ENCODE peak calls at places on chromosomes 11 and 22, in four cellular contexts. Y is fibroblast of pulmonary artery, W is fibroblast of lung, I is AG04450. K is an unnamed sample.

GRCh38 chr22:40094449-40094848 is 83.3 kb upstream of the TNRC6B start:
- DNase-seq in Y (no peak), W (no peak), I (no peak), K (peak)

GRCh38 chr22:21445437-21446127 is 21.6 kb upstream of the TMEM191C start:
- DNase-seq in Y (no peak), W (no peak), I (no peak), K (no peak)

GRCh38 chr11:32374261-32374711 is 61.1 kb downstream of the WT1 start:
- DNase-seq in Y (peak), W (no peak), I (no peak), K (peak)

GRCh38 chr11:32430586-32431357 is 4.6 kb downstream of the WT1 start:
- DNase-seq in Y (peak), W (no peak), I (no peak), K (no peak)

GRCh38 chr11:45078236-45079074 is 68.0 kb upstream of the PRDM11 start:
- DNase-seq in Y (peak), W (no peak), I (no peak), K (peak)

GRCh38 chr11:272931-273198 is 5.3 kb upstream of the NLRP6 start:
- DNase-seq in Y (no peak), W (no peak), I (no peak), K (no peak)

GRCh38 chr22:47098121-47098520 is 335.7 kb downstream of the TBC1D22A start:
- DNase-seq in Y (no peak), W (no peak), I (no peak), K (no peak)

GRCh38 chr22:41523464-41524221 is 20.6 kb downstream of the POLR3H start:
- DNase-seq in Y (peak), W (peak), I (peak), K (peak)

GRCh38 chr22:17403906-17404305 is 34.6 kb downstream of the CECR2 start:
- DNase-seq in Y (peak), W (no peak), I (no peak), K (no peak)

GRCh38 chr11:57335343-57336110 is at the start of gene SSRP1:
- DNase-seq in Y (peak), W (peak), I (no peak), K (peak)

GRCh38 chr22:35540600-35541253 is at the start of gene RASD2:
- DNase-seq in Y (no peak), W (no peak), I (no peak), K (peak)
- H3K4me3 ChIP-seq in Y (peak), W (peak), I (peak), K (peak)

DNA sequence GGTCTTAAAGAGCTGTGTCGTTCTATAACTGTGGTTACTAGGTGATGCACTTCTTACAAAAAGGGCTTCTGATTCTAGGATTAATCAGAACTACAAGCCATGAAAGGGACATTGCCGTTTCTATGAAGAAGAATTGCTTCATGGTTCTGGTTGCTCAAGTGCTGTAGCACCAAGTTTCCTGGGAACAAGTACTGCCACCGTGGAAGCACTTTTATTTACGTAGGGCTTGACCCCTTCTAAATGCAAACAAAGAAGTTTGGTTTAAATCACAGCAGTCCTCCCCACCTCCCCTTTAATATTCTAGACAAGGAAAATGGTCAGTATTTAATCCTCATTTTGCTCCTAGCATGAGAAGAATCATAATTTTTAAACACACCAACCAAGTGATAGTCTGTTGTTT is 9.8 kb downstream of the YAP1 start:
- DNase-seq in Y (peak), W (peak), I (no peak), K (peak)
- H3K4me3 ChIP-seq in Y (no peak), W (no peak), I (no peak), K (no peak)

GRCh38 chr22:42719656-42720262 is 911 bp downstream of the A4GALT start:
- DNase-seq in Y (no peak), W (no peak), I (no peak), K (no peak)
- H3K4me3 ChIP-seq in Y (peak), W (peak), I (peak), K (peak)

DNA sequence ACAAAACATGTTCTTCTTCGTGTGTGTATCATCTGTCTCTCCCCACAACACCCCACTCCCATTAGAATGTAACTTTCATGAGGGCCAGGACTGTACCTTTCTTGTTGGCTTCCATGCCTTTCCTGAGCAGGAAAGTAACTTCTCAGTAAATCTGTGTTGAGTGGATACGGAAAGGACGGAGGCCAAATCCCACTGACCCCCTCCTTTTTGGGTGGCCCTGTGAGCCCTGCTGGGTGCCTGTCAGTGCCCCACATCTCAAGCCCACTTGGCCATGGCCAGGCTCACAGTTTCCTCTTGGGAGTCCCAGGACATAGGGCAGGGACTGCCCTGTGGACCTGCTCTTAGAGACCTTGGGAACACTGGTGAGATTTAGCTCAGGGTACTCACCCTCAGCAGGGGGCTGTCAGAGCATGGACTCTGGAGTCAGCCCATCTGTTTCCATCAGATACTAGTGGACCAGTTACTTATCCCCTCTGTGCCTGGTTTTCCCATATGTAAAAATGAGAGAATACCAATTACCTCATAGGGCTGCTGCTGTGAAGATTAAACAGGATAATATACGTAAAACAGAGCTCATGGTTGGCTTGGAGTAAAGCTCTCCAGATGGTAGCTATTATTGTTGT is 1.1 kb upstream of the C11orf96 start:
- DNase-seq in Y (peak), W (no peak), I (no peak), K (no peak)
- H3K4me3 ChIP-seq in Y (peak), W (no peak), I (peak), K (no peak)

GRCh38 chr11:70327717-70328116 is 57.2 kb downstream of the PPFIA1 start:
- DNase-seq in Y (no peak), W (no peak), I (no peak), K (no peak)

GRCh38 chr11:70328556-70328955 is 58.1 kb downstream of the PPFIA1 start:
- DNase-seq in Y (no peak), W (no peak), I (no peak), K (peak)

GRCh38 chr11:70326365-70326803 is 55.9 kb downstream of the PPFIA1 start:
- DNase-seq in Y (peak), W (no peak), I (peak), K (peak)

GRCh38 chr11:70324354-70325115 is 54.0 kb downstream of the PPFIA1 start:
- DNase-seq in Y (peak), W (peak), I (no peak), K (no peak)

GRCh38 chr11:70326843-70327242 is 56.4 kb downstream of the PPFIA1 start:
- DNase-seq in Y (no peak), W (no peak), I (no peak), K (no peak)
- H3K4me3 ChIP-seq in Y (no peak), W (no peak), I (no peak), K (peak)

GRCh38 chr11:1559103-1559951 is 12.7 kb downstream of the DUSP8 start:
- DNase-seq in Y (peak), W (peak), I (no peak), K (peak)
- H3K4me3 ChIP-seq in Y (no peak), W (no peak), I (no peak), K (no peak)

K was measured in AG10803.